ENCODE peak calls at places on chromosomes 6 and 20, in eight cellular contexts. X, C, T, W, R, Y, N and K are unnamed samples.

GRCh38 chr20:11891827-11892521 is 25.7 kb upstream of the BTBD3 start:
- DNase-seq in N (no peak), W (peak), C (peak), T (peak), Y (peak), X (peak), R (peak), K (peak)

GRCh38 chr20:49562341-49563014 is 5.5 kb downstream of the PTGIS start:
- DNase-seq in C (peak), W (peak), N (peak), R (peak), T (no peak), X (peak), Y (peak), K (peak)

GRCh38 chr20:34980543-34981213 is 25.0 kb downstream of the MYH7B start:
- DNase-seq in Y (no peak), N (no peak), X (no peak), W (peak), R (no peak), C (no peak), T (no peak), K (no peak)

GRCh38 chr6:170289971-170290305 is 940 bp downstream of the DLL1 start:
- DNase-seq in C (no peak), X (peak), W (no peak), T (no peak), Y (no peak), R (no peak), N (no peak), K (no peak)

GRCh38 chr6:80638222-80639055 is 532.0 kb downstream of the BCKDHB start:
- DNase-seq in N (no peak), C (no peak), T (peak), Y (no peak), X (no peak), W (peak), R (peak), K (peak)

GRCh38 chr6:38436726-38437465 is 202.8 kb downstream of the BTBD9 start:
- DNase-seq in Y (no peak), T (no peak), R (no peak), C (no peak), X (no peak), W (peak), N (no peak), K (peak)

GRCh38 chr20:11001767-11002540 is 328.2 kb upstream of the JAG1 start:
- DNase-seq in R (no peak), N (peak), T (peak), Y (no peak), C (no peak), X (no peak), W (peak), K (peak)

GRCh38 chr6:159602370-159603185 is 90.5 kb downstream of the SOD2 start:
- DNase-seq in Y (no peak), C (no peak), T (no peak), N (no peak), W (no peak), R (no peak), X (no peak), K (no peak)

GRCh38 chr20:21149344-21149743 is 23.5 kb downstream of the KIZ start:
- DNase-seq in C (no peak), N (no peak), Y (no peak), W (no peak), T (no peak), X (no peak), R (no peak), K (no peak)

GRCh38 chr6:87705070-87705691 is 3.1 kb upstream of the AKIRIN2 start:
- DNase-seq in T (peak), C (no peak), N (no peak), Y (no peak), W (peak), X (no peak), R (no peak), K (no peak)

GRCh38 chr6:31727034-31727716 is 1.9 kb downstream of the DDAH2 start:
- DNase-seq in N (no peak), X (peak), R (no peak), T (no peak), C (no peak), Y (no peak), W (no peak), K (no peak)

GRCh38 chr6:159311618-159312017 is 142.4 kb downstream of the FNDC1 start:
- DNase-seq in C (no peak), X (no peak), Y (no peak), W (no peak), R (no peak), N (no peak), T (no peak), K (no peak)

GRCh38 chr20:44706371-44707258 is 8.6 kb upstream of the CCN5 start:
- DNase-seq in X (peak), T (no peak), W (peak), R (no peak), N (no peak), C (no peak), Y (peak), K (no peak)

GRCh38 chr20:41185013-41185757 is 47.8 kb downstream of the PLCG1 start:
- DNase-seq in X (no peak), W (no peak), T (no peak), C (no peak), Y (peak), N (no peak), R (no peak), K (no peak)

GRCh38 chr6:156406099-156406498 is 371.1 kb upstream of the ARID1B start:
- DNase-seq in N (no peak), X (no peak), W (no peak), Y (no peak), T (no peak), R (no peak), C (no peak), K (no peak)

GRCh38 chr20:24782801-24783630 is 166.1 kb upstream of the CST7 start:
- DNase-seq in C (no peak), W (no peak), X (peak), R (peak), T (no peak), Y (peak), N (no peak), K (no peak)

GRCh38 chr6:98777762-98778161 is 56.6 kb upstream of the POU3F2 start:
- DNase-seq in R (no peak), Y (no peak), C (no peak), N (no peak), W (no peak), X (no peak), T (no peak), K (no peak)

GRCh38 chr6:115882771-115883170 is 177.9 kb downstream of the FRK start:
- DNase-seq in N (no peak), Y (no peak), X (no peak), W (no peak), R (no peak), C (no peak), T (no peak), K (no peak)

GRCh38 chr6:116392158-116393032 is 21.6 kb downstream of the DSE start:
- DNase-seq in W (peak), C (no peak), R (no peak), N (no peak), Y (no peak), X (no peak), T (no peak), K (no peak)

GRCh38 chr6:6688951-6689350 is 100.4 kb downstream of the LY86 start:
- DNase-seq in R (no peak), Y (peak), X (no peak), C (no peak), T (no peak), N (no peak), W (no peak), K (no peak)

DNA sequence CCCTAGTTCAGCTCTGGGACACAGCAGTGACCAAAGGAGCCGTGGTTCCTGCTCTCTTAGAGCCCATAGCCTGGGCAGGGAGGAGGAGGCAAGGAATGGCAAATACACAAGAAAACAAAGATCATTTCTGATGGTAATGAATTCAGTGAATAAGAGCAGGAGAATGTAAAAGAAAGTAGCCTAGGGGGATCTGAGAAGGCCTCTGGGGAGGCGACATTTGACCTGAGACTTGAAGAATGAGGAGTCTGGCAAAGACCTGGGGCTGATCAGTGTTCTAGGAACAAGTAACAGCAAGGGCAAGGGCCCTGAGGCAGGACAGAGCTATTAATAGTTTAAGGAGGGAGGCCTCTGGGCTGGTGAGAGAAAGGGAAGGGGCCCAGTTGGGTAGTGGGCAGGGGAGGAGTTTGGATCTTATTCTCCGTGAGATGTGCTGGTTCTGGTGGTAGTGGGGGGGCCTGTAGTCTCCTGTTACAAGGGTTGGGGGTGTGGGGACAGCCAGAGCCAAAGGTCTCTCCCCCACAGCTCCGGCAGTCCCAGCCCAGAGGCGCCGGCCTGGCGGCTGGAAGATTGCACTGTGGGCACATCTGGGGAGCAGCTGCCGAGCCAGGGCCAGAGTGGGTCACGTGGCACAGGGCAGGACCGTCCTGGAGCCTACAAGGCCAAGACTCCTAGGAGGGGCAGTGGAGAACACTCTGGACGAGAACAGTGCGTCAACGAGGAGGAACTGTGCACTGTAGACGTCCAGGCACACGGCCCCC is 9.3 kb upstream of the ID1 start:
- DNase-seq in X (peak), W (peak), Y (peak), T (peak), R (no peak), N (peak), C (peak), K (peak)
- TF ChIP-seq POLR2A in X (peak), W (peak), Y (no peak), T (peak), R (no peak), N (no peak), C (no peak), K (peak)

DNA sequence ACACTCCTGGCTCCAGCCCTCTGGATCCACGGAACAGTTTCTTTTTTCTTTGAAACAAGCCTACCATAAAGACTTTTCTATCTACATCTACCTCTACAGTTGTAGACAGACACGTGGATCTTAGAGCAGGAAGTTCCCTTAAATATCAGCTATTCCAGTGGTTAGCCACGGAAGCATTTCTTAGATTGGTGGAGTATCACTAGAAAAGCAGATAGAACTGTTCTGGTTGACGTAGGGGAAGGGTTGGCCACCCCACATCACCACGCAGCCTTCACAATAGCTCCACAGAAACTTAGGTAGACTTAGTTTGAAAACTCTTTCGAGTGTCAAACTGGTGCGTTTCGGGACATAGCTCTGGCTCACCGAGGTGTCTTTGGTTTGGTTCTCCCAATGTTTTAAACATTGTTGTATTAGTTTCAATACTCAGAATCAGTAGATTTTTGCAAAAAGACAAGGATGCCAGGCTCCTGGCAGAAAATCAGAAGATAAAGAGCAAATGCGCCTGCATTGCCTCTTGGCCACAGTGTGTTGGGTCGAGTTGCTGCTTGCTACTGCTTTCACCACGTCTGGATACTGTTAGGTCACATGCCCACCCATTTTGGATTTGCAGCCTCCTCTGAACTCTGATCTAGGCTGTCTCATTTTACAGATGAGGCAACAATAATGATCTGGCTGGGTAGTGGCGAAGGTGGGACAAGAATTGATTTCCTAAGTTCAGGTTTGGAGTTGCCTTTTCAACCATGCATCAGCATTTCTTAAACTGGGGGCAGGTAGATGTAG is 71.5 kb upstream of the DTNBP1 start:
- DNase-seq in X (no peak), T (no peak), R (no peak), W (no peak), C (no peak), Y (no peak), N (no peak), K (no peak)
- TF ChIP-seq POLR2A in X (no peak), T (no peak), R (no peak), W (no peak), C (no peak), Y (no peak), N (no peak), K (no peak)

GRCh38 chr6:15404700-15404980 is 158.8 kb downstream of the JARID2 start:
- DNase-seq in T (no peak), N (no peak), W (no peak), R (no peak), C (no peak), X (no peak), Y (no peak), K (no peak)
- TF ChIP-seq POLR2A in T (no peak), N (no peak), W (no peak), R (no peak), C (no peak), X (no peak), Y (no peak), K (no peak)

GRCh38 chr6:83192871-83193746 is at the start of the genes PGM3 and RWDD2A:
- DNase-seq in X (peak), T (peak), R (peak), N (peak), W (peak), Y (peak), C (peak), K (peak)
- TF ChIP-seq POLR2A in X (peak), T (peak), R (peak), N (peak), W (peak), Y (no peak), C (no peak), K (peak)

GRCh38 chr6:37221585-37222124 is 35.9 kb upstream of the TBC1D22B start:
- DNase-seq in X (no peak), W (no peak), T (no peak), N (no peak), C (no peak), R (no peak), Y (no peak), K (no peak)

GRCh38 chr6:37222992-37223391 is 34.6 kb upstream of the TBC1D22B start:
- DNase-seq in X (no peak), C (no peak), T (no peak), W (no peak), R (no peak), N (no peak), Y (no peak), K (no peak)

GRCh38 chr6:37218501-37218900 is 39.1 kb upstream of the TBC1D22B start:
- DNase-seq in N (no peak), W (no peak), C (no peak), Y (no peak), R (no peak), X (no peak), T (no peak), K (no peak)

GRCh38 chr6:37225350-37226169 is 32.0 kb upstream of the TBC1D22B start:
- DNase-seq in N (no peak), T (no peak), Y (no peak), W (no peak), R (no peak), X (no peak), C (no peak), K (no peak)

DNA sequence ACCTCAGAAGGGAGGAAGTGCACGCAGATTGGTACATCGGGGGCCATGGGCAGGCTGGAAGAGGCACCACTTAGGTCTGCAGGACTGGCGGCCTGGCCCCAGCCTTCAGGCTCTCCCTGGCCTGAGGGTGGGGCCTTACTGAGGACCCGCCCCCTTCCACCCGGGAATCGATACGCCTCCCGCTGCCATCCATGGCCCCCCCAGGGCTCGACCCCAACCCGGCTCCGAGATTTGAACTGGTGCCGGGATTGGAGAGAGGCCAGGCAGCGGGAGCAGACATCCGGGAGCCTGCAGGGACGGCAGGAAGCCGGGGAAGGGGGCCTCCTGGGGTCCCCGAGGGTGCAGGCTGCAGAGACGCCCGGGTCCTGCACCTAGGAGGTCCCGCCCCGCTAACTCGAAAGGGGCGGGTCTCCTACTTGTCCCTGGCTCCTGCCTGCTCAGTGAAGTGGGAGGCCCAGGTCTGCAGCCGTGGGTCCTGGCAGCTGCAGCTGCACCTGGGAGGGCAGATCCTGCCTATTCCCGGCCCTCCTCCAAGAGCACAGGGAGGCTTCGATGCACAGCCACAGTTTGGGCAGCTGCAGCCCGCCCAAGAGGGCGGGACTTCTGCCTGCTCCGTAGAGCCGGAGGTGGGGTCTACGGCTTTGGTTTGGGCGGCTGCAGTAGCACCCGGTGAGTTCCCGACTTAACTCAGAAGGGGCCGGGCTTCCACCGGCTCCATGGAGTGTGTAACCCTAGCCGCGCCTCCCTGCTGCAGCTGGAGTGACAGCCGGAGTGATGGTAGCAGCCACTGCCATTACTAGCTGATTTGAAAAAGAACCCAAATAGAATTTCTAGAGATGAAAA is 35.2 kb upstream of the TBC1D22B start:
- DNase-seq in X (peak), R (peak), Y (peak), N (peak), T (peak), W (peak), C (peak), K (peak)
- TF ChIP-seq POLR2A in X (no peak), R (peak), Y (no peak), N (no peak), T (peak), W (no peak), C (no peak), K (no peak)

GRCh38 chr6:42781811-42782688 is at the start of gene BICRAL:
- DNase-seq in X (peak), T (peak), W (peak), Y (no peak), C (peak), R (peak), N (no peak), K (peak)
- TF ChIP-seq POLR2A in X (no peak), T (peak), W (no peak), Y (no peak), C (no peak), R (peak), N (no peak), K (peak)

GRCh38 chr20:18507218-18508191 is at the start of gene SEC23B:
- DNase-seq in X (peak), Y (peak), T (peak), R (peak), C (peak), N (peak), W (peak), K (peak)
- TF ChIP-seq POLR2A in X (peak), Y (no peak), T (peak), R (peak), C (peak), N (peak), W (peak), K (peak)

GRCh38 chr6:44237813-44238433 is 9.0 kb upstream of the HSP90AB1 start:
- DNase-seq in X (peak), R (peak), C (peak), T (peak), Y (peak), W (peak), N (peak), K (peak)
- TF ChIP-seq POLR2A in X (no peak), R (peak), C (peak), T (peak), Y (no peak), W (no peak), N (peak), K (no peak)